ENCODE peak calls at places on chromosomes 6 and 20, in eight cellular contexts. V, W, Z, C, Q, K, I and F are unnamed samples.

GRCh38 chr6:159267165-159267564 is 98.0 kb downstream of the FNDC1 start:
- DNase-seq in V (peak; percentile 30), W (peak; percentile 62), Z (no peak), C (peak; percentile 35), Q (no peak), K (no peak), I (no peak), F (peak; percentile 28)

GRCh38 chr6:140011537-140011936 is 637.1 kb upstream of the CITED2 start:
- DNase-seq in V (no peak), W (no peak), Z (no peak), C (no peak), Q (no peak), K (no peak), I (no peak), F (no peak)

GRCh38 chr6:160028487-160029275 is 59.8 kb downstream of the IGF2R start:
- DNase-seq in V (no peak), W (no peak), Z (no peak), C (no peak), Q (no peak), K (no peak), I (no peak), F (no peak)

GRCh38 chr20:61288331-61288784 is 36.3 kb downstream of the CDH4 start:
- DNase-seq in V (no peak), W (no peak), Z (no peak), C (no peak), Q (peak; percentile 73), K (no peak), I (no peak), F (no peak)

GRCh38 chr6:99611148-99611547 is 4.5 kb downstream of the PRDM13 start:
- DNase-seq in V (no peak), W (no peak), Z (no peak), C (no peak), Q (no peak), K (no peak), I (no peak), F (no peak)

GRCh38 chr20:59645761-59646171 is 41.4 kb downstream of the PHACTR3 start:
- DNase-seq in V (no peak), W (no peak), Z (peak; percentile 5), C (no peak), Q (no peak), K (no peak), I (no peak), F (no peak)

GRCh38 chr6:47169785-47170685 is 127.9 kb upstream of the ADGRF1 start:
- DNase-seq in V (no peak), W (no peak), Z (peak; percentile 59), C (no peak), Q (no peak), K (no peak), I (peak; percentile 90), F (peak; percentile 84)

GRCh38 chr6:44667668-44668390 is 280.3 kb downstream of the CDC5L start:
- DNase-seq in V (peak; percentile 36), W (peak; percentile 68), Z (no peak), C (no peak), Q (no peak), K (peak; percentile 41), I (no peak), F (peak; percentile 21)

GRCh38 chr6:29479560-29479959 is 8.2 kb downstream of the MAS1L start:
- DNase-seq in V (no peak), W (no peak), Z (no peak), C (no peak), Q (no peak), K (no peak), I (no peak), F (no peak)

GRCh38 chr6:90295854-90296345 is 743 bp downstream of the BACH2 start:
- DNase-seq in V (peak; percentile 47), W (peak; percentile 58), Z (peak; percentile 35), C (peak; percentile 64), Q (peak; percentile 82), K (peak; percentile 67), I (peak; percentile 56), F (peak; percentile 64)

GRCh38 chr20:59676126-59676876 is 72.0 kb downstream of the PHACTR3 start:
- DNase-seq in V (no peak), W (no peak), Z (no peak), C (no peak), Q (no peak), K (no peak), I (no peak), F (no peak)

GRCh38 chr6:118650500-118651281 is 700 bp downstream of the CEP85L start:
- DNase-seq in V (peak; percentile 37), W (peak; percentile 59), Z (peak; percentile 46), C (peak; percentile 42), Q (peak; percentile 89), K (peak; percentile 44), I (peak; percentile 56), F (peak; percentile 52)

GRCh38 chr6:107707346-107708270 is 116.5 kb downstream of the SCML4 start:
- DNase-seq in V (no peak), W (no peak), Z (no peak), C (no peak), Q (no peak), K (no peak), I (no peak), F (no peak)

GRCh38 chr6:110971458-110971857 is 10.4 kb upstream of the RPF2 start:
- DNase-seq in V (no peak), W (no peak), Z (no peak), C (no peak), Q (no peak), K (no peak), I (no peak), F (peak; percentile 22)

GRCh38 chr6:12363651-12364381 is 73.7 kb downstream of the EDN1 start:
- DNase-seq in V (no peak), W (no peak), Z (no peak), C (no peak), Q (peak; percentile 74), K (peak; percentile 69), I (no peak), F (no peak)

GRCh38 chr6:6517059-6517458 is 71.5 kb upstream of the LY86 start:
- DNase-seq in V (no peak), W (no peak), Z (no peak), C (no peak), Q (no peak), K (no peak), I (no peak), F (no peak)

DNA sequence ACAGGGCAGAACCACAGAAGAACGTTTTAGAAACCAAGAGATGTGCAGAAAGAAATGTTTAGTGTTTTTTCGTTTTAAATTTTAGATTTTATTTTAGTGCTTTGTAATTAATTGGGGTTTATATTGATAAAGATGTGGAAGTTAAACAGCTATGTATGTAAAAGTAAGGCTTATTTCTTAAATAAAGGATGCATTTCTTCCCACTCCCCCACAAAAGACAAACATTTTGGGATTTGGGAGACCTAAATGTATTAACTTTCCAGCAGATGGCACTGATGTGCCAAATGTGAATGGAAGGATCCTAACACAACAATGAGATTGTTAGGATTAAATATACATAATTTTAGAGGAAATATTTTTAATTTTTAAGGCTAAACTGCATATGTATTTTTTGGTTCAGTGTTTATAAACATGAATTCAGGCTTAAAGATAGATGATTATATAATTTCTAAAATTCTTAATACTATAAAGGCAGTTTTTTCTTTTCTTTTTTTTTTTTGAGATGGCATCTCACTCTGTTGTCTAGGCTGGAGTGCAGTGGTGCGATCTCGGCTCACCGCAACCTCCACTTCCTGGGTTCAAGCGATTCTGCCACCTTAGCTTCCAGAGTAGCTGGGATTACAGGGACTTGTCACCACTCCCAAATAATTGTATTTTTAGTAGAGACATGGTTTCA is 12.0 kb downstream of the PFDN4 start:
- DNase-seq in V (no peak), W (no peak), Z (peak; percentile 52), C (peak; percentile 62), Q (no peak), K (no peak), I (peak; percentile 84), F (peak; percentile 77)
- TF ChIP-seq CTCF in V (peak; percentile 78), W (no peak), Z (peak; percentile 78), C (peak; percentile 70), Q (peak; percentile 36), K (peak; percentile 37), I (peak; percentile 65), F (peak; percentile 64)

GRCh38 chr6:78517399-78517798 is 350.0 kb upstream of the IRAK1BP1 start:
- DNase-seq in V (no peak), W (no peak), Z (no peak), C (no peak), Q (no peak), K (no peak), I (no peak), F (no peak)

GRCh38 chr6:78511019-78511418 is 356.3 kb upstream of the IRAK1BP1 start:
- DNase-seq in V (no peak), W (no peak), Z (no peak), C (no peak), Q (no peak), K (no peak), I (peak; percentile 19), F (no peak)

DNA sequence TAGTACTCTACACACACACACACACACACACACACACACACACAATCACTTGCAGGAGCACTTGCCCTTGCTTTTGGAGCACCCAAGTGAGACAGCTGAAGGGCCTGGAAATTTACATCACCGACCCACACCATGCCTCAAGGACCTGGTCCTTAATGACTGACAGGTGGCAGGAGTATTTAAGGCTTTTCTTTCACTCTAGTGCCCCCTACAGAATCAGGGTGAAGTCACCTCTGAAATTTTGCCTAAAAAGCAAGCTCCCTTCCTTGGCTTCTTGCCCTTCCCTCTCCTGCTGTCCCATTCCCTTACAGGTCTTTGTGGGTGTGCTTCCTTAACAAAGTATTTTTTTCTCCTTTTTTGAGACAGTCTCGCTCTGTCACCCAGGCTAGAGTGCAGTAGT is 353.5 kb upstream of the IRAK1BP1 start:
- DNase-seq in V (no peak), W (no peak), Z (no peak), C (peak; percentile 1), Q (no peak), K (no peak), I (no peak), F (no peak)
- TF ChIP-seq CTCF in V (peak; percentile 24), W (peak; percentile 17), Z (no peak), C (no peak), Q (no peak), K (no peak), I (no peak), F (no peak)

DNA sequence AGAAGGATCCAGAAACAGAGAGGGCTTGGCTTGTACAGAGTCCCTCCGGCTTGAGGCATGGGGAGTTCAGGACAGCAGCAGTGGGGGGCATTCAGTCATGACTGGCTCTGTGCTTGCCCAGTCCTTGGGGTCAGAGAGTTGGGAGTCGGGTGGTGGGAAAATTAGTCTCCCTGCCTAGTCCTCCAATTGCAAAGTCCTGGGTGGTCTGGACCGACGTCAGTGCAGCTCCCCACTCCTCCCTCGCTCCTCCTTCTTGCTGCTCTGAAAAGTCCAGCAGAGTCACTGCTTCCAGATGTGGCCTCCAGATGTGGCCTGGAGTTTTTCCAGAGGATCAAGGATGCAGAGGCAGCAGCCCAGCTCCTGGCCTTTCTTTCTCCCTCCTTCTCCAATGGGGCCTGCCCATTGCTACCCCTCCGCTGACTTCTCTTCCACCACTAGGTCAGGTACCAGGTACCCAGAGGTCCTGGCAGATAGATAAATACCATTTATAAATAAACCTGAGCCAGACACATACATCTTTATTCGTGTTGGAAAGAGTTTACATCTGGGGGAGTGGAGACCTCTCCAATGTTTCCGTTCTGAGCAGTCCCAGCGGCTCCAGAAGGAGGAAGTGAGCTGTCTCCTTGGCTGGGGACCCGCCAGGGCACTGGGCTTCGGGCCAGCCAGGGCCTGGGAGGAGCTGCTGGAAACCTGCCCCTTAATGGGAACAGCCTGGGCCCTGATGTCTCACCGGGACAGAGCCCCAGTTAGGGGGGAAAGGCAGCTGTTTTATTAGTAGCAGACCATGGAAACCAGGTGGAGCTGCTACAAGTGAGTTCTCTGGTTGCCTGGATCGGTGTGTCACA is 49.0 kb upstream of the RNF24 start:
- DNase-seq in V (no peak), W (peak; percentile 53), Z (peak; percentile 95), C (peak; percentile 81), Q (peak; percentile 95), K (peak; percentile 87), I (peak; percentile 95), F (peak; percentile 97)
- TF ChIP-seq CTCF in V (no peak), W (no peak), Z (no peak), C (no peak), Q (no peak), K (no peak), I (peak; percentile 4), F (no peak)

GRCh38 chr6:105835373-105835772 is 250.8 kb upstream of the PRDM1 start:
- DNase-seq in V (peak; percentile 37), W (peak; percentile 69), Z (peak; percentile 22), C (peak; percentile 48), Q (no peak), K (peak; percentile 16), I (peak; percentile 23), F (peak; percentile 3)
- TF ChIP-seq CTCF in V (peak; percentile 67), W (peak; percentile 28), Z (peak; percentile 33), C (peak; percentile 52), Q (no peak), K (peak; percentile 4), I (peak; percentile 31), F (no peak)